ENCODE peak calls at places on chromosomes 2 and 18, in ten cellular contexts. I is K562, L is GM23248, G is GM23338, E is ovary, R is esophagus squamous epithelium, X is tibial artery, O is A549, Y is fibroblast of lung, M is neural progenitor cell. N is an unnamed sample.

GRCh38 chr2:240949791-240950705 is 43.9 kb downstream of the CROCC2 start:
- DNase-seq in I (no peak), L (no peak), G (no peak), E (no peak), R (no peak), X (no peak), O (no peak), Y (no peak), M (no peak), N (no peak)

GRCh38 chr2:11342561-11343343 is 1.7 kb downstream of the ROCK2 start:
- DNase-seq in I (peak; percentile 11), L (peak; percentile 91), G (no peak), E (no peak), R (no peak), X (no peak), O (peak; percentile 56), Y (peak; percentile 79), M (peak; percentile 44), N (no peak)

GRCh38 chr2:53220969-53221368 is 546.6 kb upstream of the CHAC2 start:
- DNase-seq in I (no peak), L (no peak), G (no peak), E (no peak), R (no peak), X (no peak), O (no peak), Y (no peak), M (no peak), N (no peak)

GRCh38 chr18:11937874-11938478 is 29.9 kb upstream of the MPPE1 start:
- DNase-seq in I (peak; percentile 61), L (peak; percentile 72), G (peak; percentile 83), E (peak; percentile 80), R (no peak), X (peak; percentile 73), O (peak; percentile 58), Y (peak; percentile 75), M (peak; percentile 74), N (peak; percentile 70)

GRCh38 chr2:204507636-204508035 is 37.6 kb upstream of the PARD3B start:
- DNase-seq in I (no peak), L (peak; percentile 49), G (no peak), E (no peak), R (no peak), X (no peak), O (no peak), Y (no peak), M (no peak), N (no peak)

GRCh38 chr2:116510117-116510671 is 1304.3 kb upstream of the DDX18 start:
- DNase-seq in I (no peak), L (peak; percentile 11), G (peak; percentile 73), E (no peak), R (no peak), X (no peak), O (no peak), Y (no peak), M (peak; percentile 59), N (no peak)

GRCh38 chr18:22734812-22735627 is 198.1 kb upstream of the RBBP8 start:
- DNase-seq in I (no peak), L (peak; percentile 36), G (no peak), E (no peak), R (no peak), X (no peak), O (no peak), Y (peak; percentile 7), M (no peak), N (no peak)

GRCh38 chr2:16031848-16032159 is 91.5 kb downstream of the MYCN start:
- DNase-seq in I (no peak), L (no peak), G (no peak), E (no peak), R (no peak), X (no peak), O (no peak), Y (no peak), M (no peak), N (no peak)

GRCh38 chr2:48747319-48747718 is 8.2 kb downstream of the LHCGR start:
- DNase-seq in I (no peak), L (no peak), G (no peak), E (no peak), R (no peak), X (no peak), O (no peak), Y (no peak), M (no peak), N (no peak)

GRCh38 chr2:14700753-14701152 is 68.2 kb downstream of the LRATD1 start:
- DNase-seq in I (no peak), L (peak; percentile 27), G (peak; percentile 2), E (no peak), R (no peak), X (no peak), O (no peak), Y (peak; percentile 87), M (no peak), N (no peak)

GRCh38 chr2:288743-289361 is 961 bp upstream of the ALKAL2 start:
- DNase-seq in I (no peak), L (no peak), G (peak; percentile 71), E (peak; percentile 79), R (no peak), X (no peak), O (no peak), Y (no peak), M (peak; percentile 23), N (no peak)

GRCh38 chr18:47793609-47794008 is 136.8 kb downstream of the SMAD2 start:
- DNase-seq in I (no peak), L (no peak), G (no peak), E (no peak), R (no peak), X (no peak), O (no peak), Y (no peak), M (no peak), N (no peak)

GRCh38 chr2:234463626-234464290 is 33.1 kb downstream of the ARL4C start:
- DNase-seq in I (no peak), L (no peak), G (no peak), E (no peak), R (no peak), X (no peak), O (peak; percentile 79), Y (peak; percentile 30), M (no peak), N (peak; percentile 92)

GRCh38 chr2:215415218-215415617 is 20.6 kb downstream of the FN1 start:
- DNase-seq in I (no peak), L (no peak), G (no peak), E (no peak), R (no peak), X (no peak), O (no peak), Y (no peak), M (no peak), N (no peak)
- H3K4me1 ChIP-seq in I (peaks cover 8% of the 10 kb centered on the region), L (peaks cover 86% of the 10 kb centered on the region), G (no peaks in the 10 kb centered on the region), E (peaks cover 4% of the 10 kb centered on the region), R (peaks cover 4% of the 10 kb centered on the region), X (no peaks in the 10 kb centered on the region), O (peaks cover 95% of the 10 kb centered on the region), Y (peaks cover 22% of the 10 kb centered on the region), M (no peaks in the 10 kb centered on the region), N (no peaks in the 10 kb centered on the region)

DNA sequence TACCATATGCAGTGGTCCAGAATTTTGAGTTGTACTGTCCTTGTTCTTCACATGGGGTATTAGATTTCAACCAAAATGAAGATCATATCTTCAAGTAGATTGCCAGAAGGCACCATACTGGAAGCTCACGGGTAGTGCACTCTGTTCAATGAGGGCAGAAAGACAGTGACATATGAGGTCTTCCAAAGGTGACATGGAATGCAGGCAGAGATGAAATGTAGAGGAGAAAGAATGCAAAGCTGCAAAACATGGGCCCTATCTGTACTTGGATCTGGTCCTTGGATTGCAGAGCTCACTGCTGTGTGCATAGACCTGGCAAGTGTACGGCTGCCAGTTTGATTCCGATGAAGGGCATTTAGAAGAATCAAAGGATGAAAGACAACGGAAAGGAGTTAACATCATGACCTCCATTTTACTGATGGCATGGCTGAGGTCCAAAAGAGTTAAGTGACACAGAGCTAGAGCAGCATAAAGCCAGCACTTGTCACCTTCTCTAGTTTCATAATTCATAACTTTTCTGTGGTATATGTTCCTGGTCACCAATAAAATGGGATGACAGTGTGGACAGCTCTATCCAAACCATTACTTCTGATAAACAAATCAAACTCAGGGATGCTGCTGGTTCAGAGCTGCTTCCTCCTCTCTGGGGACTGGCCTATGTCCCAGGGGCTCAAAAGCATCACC is 64.7 kb downstream of the BCL2 start:
- DNase-seq in I (no peak), L (no peak), G (no peak), E (no peak), R (no peak), X (no peak), O (no peak), Y (no peak), M (no peak), N (no peak)
- H3K4me1 ChIP-seq in I (no peaks in the 10 kb centered on the region), L (peaks cover 12% of the 10 kb centered on the region), G (no peaks in the 10 kb centered on the region), E (peaks cover 5% of the 10 kb centered on the region), R (peaks cover 5% of the 10 kb centered on the region), X (no peaks in the 10 kb centered on the region), O (no peaks in the 10 kb centered on the region), Y (peaks cover 6% of the 10 kb centered on the region), M (no peaks in the 10 kb centered on the region), N (no peaks in the 10 kb centered on the region)

GRCh38 chr2:134244091-134244490 is 9.8 kb upstream of the MGAT5 start:
- DNase-seq in I (no peak), L (peak; percentile 60), G (no peak), E (no peak), R (no peak), X (no peak), O (no peak), Y (no peak), M (no peak), N (no peak)

GRCh38 chr2:134244587-134244986 is 9.3 kb upstream of the MGAT5 start:
- DNase-seq in I (no peak), L (no peak), G (no peak), E (no peak), R (no peak), X (no peak), O (no peak), Y (no peak), M (no peak), N (no peak)

GRCh38 chr2:134243244-134243643 is 10.6 kb upstream of the MGAT5 start:
- DNase-seq in I (no peak), L (no peak), G (no peak), E (no peak), R (no peak), X (no peak), O (no peak), Y (no peak), M (no peak), N (no peak)

GRCh38 chr2:134240061-134240460 is 13.8 kb upstream of the MGAT5 start:
- DNase-seq in I (no peak), L (no peak), G (no peak), E (no peak), R (no peak), X (no peak), O (no peak), Y (no peak), M (no peak), N (no peak)

GRCh38 chr2:134241911-134242310 is 12.0 kb upstream of the MGAT5 start:
- DNase-seq in I (no peak), L (no peak), G (no peak), E (no peak), R (no peak), X (no peak), O (no peak), Y (no peak), M (no peak), N (no peak)
- H3K4me1 ChIP-seq in I (peaks cover 8% of the 10 kb centered on the region), L (peaks cover 6% of the 10 kb centered on the region), G (peaks cover 3% of the 10 kb centered on the region), E (peaks cover 5% of the 10 kb centered on the region), R (peaks cover 4% of the 10 kb centered on the region), X (no peaks in the 10 kb centered on the region), O (no peaks in the 10 kb centered on the region), Y (peaks cover 10% of the 10 kb centered on the region), M (peaks cover 12% of the 10 kb centered on the region), N (peaks cover 32% of the 10 kb centered on the region)

DNA sequence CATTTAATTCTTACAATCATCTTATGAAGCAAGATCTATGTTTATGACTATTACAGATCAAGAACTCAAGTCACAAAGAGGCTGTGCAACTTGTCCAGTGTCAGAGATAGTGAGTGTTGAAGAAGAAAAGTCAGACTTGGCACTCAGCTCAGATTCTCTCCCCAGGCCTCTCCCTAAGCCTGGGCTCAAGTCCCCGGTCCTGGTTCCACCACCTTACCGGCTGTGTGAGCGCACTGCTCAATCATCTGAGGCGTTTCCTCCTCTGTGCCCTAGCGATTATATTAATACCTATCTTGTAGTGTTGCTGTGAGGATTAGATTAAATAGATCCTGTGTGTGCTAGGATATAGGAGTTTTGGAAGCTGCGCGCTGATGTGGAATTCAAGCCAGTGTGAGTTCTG is 38.5 kb downstream of the TNS1 start:
- DNase-seq in I (no peak), L (no peak), G (no peak), E (no peak), R (no peak), X (no peak), O (no peak), Y (no peak), M (no peak), N (no peak)
- H3K4me1 ChIP-seq in I (no peaks in the 10 kb centered on the region), L (peaks cover 39% of the 10 kb centered on the region), G (peaks cover 11% of the 10 kb centered on the region), E (peaks cover 46% of the 10 kb centered on the region), R (peaks cover 31% of the 10 kb centered on the region), X (no peaks in the 10 kb centered on the region), O (peaks cover 13% of the 10 kb centered on the region), Y (peaks cover 23% of the 10 kb centered on the region), M (peaks cover 11% of the 10 kb centered on the region), N (no peaks in the 10 kb centered on the region)